ENCODE peak calls at places on chromosomes 16 and 17, in nine cellular contexts. One of them, this sample, is unnamed.

GRCh38 chr17:45428050-45428953 is 4.4 kb downstream of the ARHGAP27 start:
- DNase-seq in esophagus squamous epithelium: no peak
- DNase-seq in right atrium auricular region: peak; percentile 72
- DNase-seq in left lung: peak; percentile 78
- DNase-seq in CD8-positive, alpha-beta T cell: peak; percentile 74
- DNase-seq in psoas muscle: peak; percentile 72
- DNase-seq in neural progenitor cell: peak; percentile 87
- DNase-seq in GM23338: peak; percentile 85
- DNase-seq in tibial nerve: peak; percentile 55
- DNase-seq in this sample: peak; percentile 90

GRCh38 chr16:73268311-73268997 is 220.5 kb upstream of the ZFHX3 start:
- DNase-seq in esophagus squamous epithelium: no peak
- DNase-seq in right atrium auricular region: no peak
- DNase-seq in left lung: no peak
- DNase-seq in CD8-positive, alpha-beta T cell: no peak
- DNase-seq in psoas muscle: no peak
- DNase-seq in neural progenitor cell: peak; percentile 72
- DNase-seq in GM23338: peak; percentile 73
- DNase-seq in tibial nerve: no peak
- DNase-seq in this sample: no peak

GRCh38 chr17:66228887-66229782 is at the start of gene APOH:
- DNase-seq in esophagus squamous epithelium: no peak
- DNase-seq in right atrium auricular region: no peak
- DNase-seq in left lung: no peak
- DNase-seq in CD8-positive, alpha-beta T cell: no peak
- DNase-seq in psoas muscle: no peak
- DNase-seq in neural progenitor cell: no peak
- DNase-seq in GM23338: no peak
- DNase-seq in tibial nerve: no peak
- DNase-seq in this sample: peak; percentile 2

GRCh38 chr17:10797848-10798328 is 6.0 kb downstream of the TMEM238L start:
- DNase-seq in esophagus squamous epithelium: no peak
- DNase-seq in right atrium auricular region: no peak
- DNase-seq in left lung: no peak
- DNase-seq in CD8-positive, alpha-beta T cell: no peak
- DNase-seq in psoas muscle: no peak
- DNase-seq in neural progenitor cell: no peak
- DNase-seq in GM23338: no peak
- DNase-seq in tibial nerve: no peak
- DNase-seq in this sample: no peak

GRCh38 chr17:56642424-56642823 is 48.9 kb downstream of the NOG start:
- DNase-seq in esophagus squamous epithelium: no peak
- DNase-seq in right atrium auricular region: no peak
- DNase-seq in left lung: no peak
- DNase-seq in CD8-positive, alpha-beta T cell: no peak
- DNase-seq in psoas muscle: no peak
- DNase-seq in neural progenitor cell: no peak
- DNase-seq in GM23338: no peak
- DNase-seq in tibial nerve: no peak
- DNase-seq in this sample: no peak

GRCh38 chr17:7587831-7588230 is 2.1 kb downstream of the SOX15 start:
- DNase-seq in esophagus squamous epithelium: no peak
- DNase-seq in right atrium auricular region: no peak
- DNase-seq in left lung: no peak
- DNase-seq in CD8-positive, alpha-beta T cell: no peak
- DNase-seq in psoas muscle: no peak
- DNase-seq in neural progenitor cell: no peak
- DNase-seq in GM23338: no peak
- DNase-seq in tibial nerve: no peak
- DNase-seq in this sample: no peak

GRCh38 chr16:27232061-27232841 is 28.9 kb downstream of the KDM8 start:
- DNase-seq in esophagus squamous epithelium: no peak
- DNase-seq in right atrium auricular region: no peak
- DNase-seq in left lung: peak; percentile 32
- DNase-seq in CD8-positive, alpha-beta T cell: no peak
- DNase-seq in psoas muscle: no peak
- DNase-seq in neural progenitor cell: no peak
- DNase-seq in GM23338: no peak
- DNase-seq in tibial nerve: no peak
- DNase-seq in this sample: peak; percentile 77

GRCh38 chr16:55116165-55116894 is 185.7 kb downstream of the IRX5 start:
- DNase-seq in esophagus squamous epithelium: no peak
- DNase-seq in right atrium auricular region: no peak
- DNase-seq in left lung: no peak
- DNase-seq in CD8-positive, alpha-beta T cell: no peak
- DNase-seq in psoas muscle: no peak
- DNase-seq in neural progenitor cell: no peak
- DNase-seq in GM23338: no peak
- DNase-seq in tibial nerve: no peak
- DNase-seq in this sample: no peak

GRCh38 chr17:55005520-55005919 is 37.0 kb downstream of the STXBP4 start:
- DNase-seq in esophagus squamous epithelium: no peak
- DNase-seq in right atrium auricular region: no peak
- DNase-seq in left lung: no peak
- DNase-seq in CD8-positive, alpha-beta T cell: no peak
- DNase-seq in psoas muscle: no peak
- DNase-seq in neural progenitor cell: peak; percentile 30
- DNase-seq in GM23338: peak; percentile 73
- DNase-seq in tibial nerve: no peak
- DNase-seq in this sample: peak; percentile 18

GRCh38 chr17:19647697-19648474 is 665 bp upstream of the ALDH3A2 start:
- DNase-seq in esophagus squamous epithelium: no peak
- DNase-seq in right atrium auricular region: peak; percentile 88
- DNase-seq in left lung: peak; percentile 78
- DNase-seq in CD8-positive, alpha-beta T cell: peak; percentile 27
- DNase-seq in psoas muscle: peak; percentile 77
- DNase-seq in neural progenitor cell: peak; percentile 82
- DNase-seq in GM23338: peak; percentile 69
- DNase-seq in tibial nerve: peak; percentile 64
- DNase-seq in this sample: peak; percentile 62

GRCh38 chr17:36148559-36149295 is 27.7 kb downstream of the TBC1D3B start:
- DNase-seq in esophagus squamous epithelium: no peak
- DNase-seq in right atrium auricular region: peak; percentile 72
- DNase-seq in left lung: peak; percentile 65
- DNase-seq in CD8-positive, alpha-beta T cell: peak; percentile 48
- DNase-seq in psoas muscle: peak; percentile 67
- DNase-seq in neural progenitor cell: peak; percentile 80
- DNase-seq in GM23338: peak; percentile 74
- DNase-seq in tibial nerve: peak; percentile 80
- DNase-seq in this sample: peak; percentile 83

GRCh38 chr16:72836985-72837384 is 210.9 kb downstream of the ZFHX3 start:
- DNase-seq in esophagus squamous epithelium: no peak
- DNase-seq in right atrium auricular region: no peak
- DNase-seq in left lung: no peak
- DNase-seq in CD8-positive, alpha-beta T cell: no peak
- DNase-seq in psoas muscle: no peak
- DNase-seq in neural progenitor cell: peak; percentile 21
- DNase-seq in GM23338: peak; percentile 62
- DNase-seq in tibial nerve: no peak
- DNase-seq in this sample: no peak

DNA sequence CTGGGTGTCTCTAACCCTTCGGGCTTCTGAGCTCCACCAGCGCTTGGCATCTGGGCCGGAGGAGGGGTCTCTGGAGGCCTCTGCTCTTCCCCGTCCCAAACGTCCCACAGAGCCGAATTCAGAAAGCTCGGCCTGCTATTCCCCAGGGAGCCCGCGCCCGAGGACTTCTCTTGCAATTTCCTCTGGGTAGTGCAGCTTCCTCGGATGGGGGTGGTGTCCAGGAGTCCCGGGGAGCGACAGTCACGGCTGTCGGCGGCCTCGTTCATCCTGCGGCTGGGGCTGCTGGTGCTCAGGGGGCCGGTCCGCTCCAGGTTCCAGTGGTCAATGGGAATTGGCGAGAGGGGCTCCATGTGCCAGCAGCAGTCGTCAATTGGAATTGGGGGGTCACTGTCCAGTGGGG is 11.8 kb upstream of the NLRC3 start:
- DNase-seq in esophagus squamous epithelium: no peak
- DNase-seq in right atrium auricular region: no peak
- DNase-seq in left lung: no peak
- DNase-seq in CD8-positive, alpha-beta T cell: no peak
- DNase-seq in psoas muscle: no peak
- DNase-seq in neural progenitor cell: no peak
- DNase-seq in GM23338: no peak
- DNase-seq in tibial nerve: no peak
- DNase-seq in this sample: no peak
- H3K4me1 ChIP-seq in esophagus squamous epithelium: peaks cover 23% of the 10 kb centered on the region
- H3K4me1 ChIP-seq in right atrium auricular region: no peaks in the 10 kb centered on the region
- H3K4me1 ChIP-seq in left lung: peaks cover 10% of the 10 kb centered on the region
- H3K4me1 ChIP-seq in CD8-positive, alpha-beta T cell: no peaks in the 10 kb centered on the region
- H3K4me1 ChIP-seq in psoas muscle: no peaks in the 10 kb centered on the region
- H3K4me1 ChIP-seq in neural progenitor cell: no peaks in the 10 kb centered on the region
- H3K4me1 ChIP-seq in GM23338: no peaks in the 10 kb centered on the region
- H3K4me1 ChIP-seq in tibial nerve: no peaks in the 10 kb centered on the region
- H3K4me1 ChIP-seq in this sample: no peaks in the 10 kb centered on the region

GRCh38 chr16:22120440-22120839 is 28.1 kb downstream of the VWA3A start:
- DNase-seq in esophagus squamous epithelium: no peak
- DNase-seq in right atrium auricular region: no peak
- DNase-seq in left lung: no peak
- DNase-seq in CD8-positive, alpha-beta T cell: no peak
- DNase-seq in psoas muscle: no peak
- DNase-seq in neural progenitor cell: no peak
- DNase-seq in GM23338: peak; percentile 60
- DNase-seq in tibial nerve: no peak
- DNase-seq in this sample: no peak
- TF ChIP-seq CTCF in esophagus squamous epithelium: no peak
- TF ChIP-seq CTCF in right atrium auricular region: no peak
- TF ChIP-seq CTCF in left lung: no peak
- TF ChIP-seq CTCF in CD8-positive, alpha-beta T cell: no peak
- TF ChIP-seq CTCF in psoas muscle: no peak
- TF ChIP-seq CTCF in neural progenitor cell: no peak
- TF ChIP-seq CTCF in GM23338: peak; percentile 45
- TF ChIP-seq CTCF in tibial nerve: no peak
- TF ChIP-seq CTCF in this sample: no peak

DNA sequence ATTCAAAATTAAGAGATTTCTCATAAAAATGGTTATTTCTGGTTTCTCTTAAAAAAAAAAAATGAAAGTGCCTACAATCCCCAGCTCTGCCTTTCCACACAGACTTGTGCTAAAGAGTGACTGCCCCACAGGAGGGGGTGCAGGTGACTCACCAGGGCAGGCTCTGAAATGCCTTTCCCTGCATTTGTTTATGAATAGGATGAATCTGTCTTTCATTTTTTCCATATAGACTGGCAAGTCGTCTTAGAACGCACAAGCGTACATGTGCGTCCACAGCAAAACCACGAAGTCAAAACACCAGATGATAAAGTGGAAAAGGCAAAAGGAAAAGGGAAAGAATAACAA is 271.6 kb downstream of the PHKB start:
- DNase-seq in esophagus squamous epithelium: no peak
- DNase-seq in right atrium auricular region: no peak
- DNase-seq in left lung: no peak
- DNase-seq in CD8-positive, alpha-beta T cell: no peak
- DNase-seq in psoas muscle: no peak
- DNase-seq in neural progenitor cell: no peak
- DNase-seq in GM23338: peak; percentile 19
- DNase-seq in tibial nerve: no peak
- DNase-seq in this sample: no peak
- H3K4me3 ChIP-seq in esophagus squamous epithelium: no peak overlapping the region
- H3K4me3 ChIP-seq in right atrium auricular region: no peak overlapping the region
- H3K4me3 ChIP-seq in left lung: no peak overlapping the region
- H3K4me3 ChIP-seq in CD8-positive, alpha-beta T cell: no peak overlapping the region
- H3K4me3 ChIP-seq in psoas muscle: no peak overlapping the region
- H3K4me3 ChIP-seq in neural progenitor cell: no peak overlapping the region
- H3K4me3 ChIP-seq in GM23338: no peak overlapping the region
- H3K4me3 ChIP-seq in tibial nerve: no peak overlapping the region
- H3K4me3 ChIP-seq in this sample: no peak overlapping the region

GRCh38 chr16:88287219-88287618 is 95.5 kb upstream of the ZNF469 start:
- DNase-seq in esophagus squamous epithelium: no peak
- DNase-seq in right atrium auricular region: no peak
- DNase-seq in left lung: no peak
- DNase-seq in CD8-positive, alpha-beta T cell: no peak
- DNase-seq in psoas muscle: no peak
- DNase-seq in neural progenitor cell: no peak
- DNase-seq in GM23338: peak; percentile 41
- DNase-seq in tibial nerve: no peak
- DNase-seq in this sample: peak; percentile 12

GRCh38 chr16:88284626-88285513 is 97.9 kb upstream of the ZNF469 start:
- DNase-seq in esophagus squamous epithelium: no peak
- DNase-seq in right atrium auricular region: no peak
- DNase-seq in left lung: no peak
- DNase-seq in CD8-positive, alpha-beta T cell: no peak
- DNase-seq in psoas muscle: no peak
- DNase-seq in neural progenitor cell: no peak
- DNase-seq in GM23338: no peak
- DNase-seq in tibial nerve: no peak
- DNase-seq in this sample: no peak

GRCh38 chr16:88286301-88286923 is 96.3 kb upstream of the ZNF469 start:
- DNase-seq in esophagus squamous epithelium: no peak
- DNase-seq in right atrium auricular region: no peak
- DNase-seq in left lung: no peak
- DNase-seq in CD8-positive, alpha-beta T cell: no peak
- DNase-seq in psoas muscle: peak; percentile 2
- DNase-seq in neural progenitor cell: no peak
- DNase-seq in GM23338: no peak
- DNase-seq in tibial nerve: no peak
- DNase-seq in this sample: no peak

GRCh38 chr16:88284101-88284500 is 98.7 kb upstream of the ZNF469 start:
- DNase-seq in esophagus squamous epithelium: no peak
- DNase-seq in right atrium auricular region: no peak
- DNase-seq in left lung: no peak
- DNase-seq in CD8-positive, alpha-beta T cell: no peak
- DNase-seq in psoas muscle: no peak
- DNase-seq in neural progenitor cell: no peak
- DNase-seq in GM23338: no peak
- DNase-seq in tibial nerve: no peak
- DNase-seq in this sample: no peak

GRCh38 chr16:88285514-88285822 is 97.3 kb upstream of the ZNF469 start:
- DNase-seq in esophagus squamous epithelium: no peak
- DNase-seq in right atrium auricular region: no peak
- DNase-seq in left lung: no peak
- DNase-seq in CD8-positive, alpha-beta T cell: no peak
- DNase-seq in psoas muscle: no peak
- DNase-seq in neural progenitor cell: no peak
- DNase-seq in GM23338: no peak
- DNase-seq in tibial nerve: no peak
- DNase-seq in this sample: no peak
- H3K4me1 ChIP-seq in esophagus squamous epithelium: peaks cover 12% of the 10 kb centered on the region
- H3K4me1 ChIP-seq in right atrium auricular region: no peaks in the 10 kb centered on the region
- H3K4me1 ChIP-seq in left lung: no peaks in the 10 kb centered on the region
- H3K4me1 ChIP-seq in CD8-positive, alpha-beta T cell: no peaks in the 10 kb centered on the region
- H3K4me1 ChIP-seq in psoas muscle: no peaks in the 10 kb centered on the region
- H3K4me1 ChIP-seq in neural progenitor cell: no peaks in the 10 kb centered on the region
- H3K4me1 ChIP-seq in GM23338: no peaks in the 10 kb centered on the region
- H3K4me1 ChIP-seq in tibial nerve: no peaks in the 10 kb centered on the region
- H3K4me1 ChIP-seq in this sample: no peaks in the 10 kb centered on the region

DNA sequence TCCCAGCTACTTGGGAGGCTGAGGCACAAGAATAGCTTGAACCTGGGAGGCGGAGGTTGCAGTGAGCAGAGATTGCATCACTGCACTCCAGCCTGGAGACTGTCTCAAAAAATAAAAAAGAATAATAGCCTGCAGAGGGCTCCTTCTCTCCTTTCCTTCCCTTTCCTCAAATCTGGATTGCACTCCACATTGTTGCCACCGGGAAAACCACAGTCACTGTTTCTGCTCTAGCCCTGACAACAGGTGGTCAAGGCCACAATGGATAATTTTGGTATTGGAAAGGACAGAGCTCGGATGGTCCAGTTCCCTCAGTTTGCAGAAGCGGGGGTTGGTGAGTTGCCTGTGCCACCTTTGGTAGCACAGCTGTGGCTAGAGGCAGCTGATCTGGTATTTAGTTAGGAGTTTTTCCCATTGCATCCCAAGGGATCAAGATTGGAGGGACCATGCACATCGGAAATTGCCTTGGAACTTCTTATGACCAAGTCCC is 44.7 kb upstream of the PRSS54 start:
- DNase-seq in esophagus squamous epithelium: no peak
- DNase-seq in right atrium auricular region: no peak
- DNase-seq in left lung: no peak
- DNase-seq in CD8-positive, alpha-beta T cell: no peak
- DNase-seq in psoas muscle: no peak
- DNase-seq in neural progenitor cell: peak; percentile 51
- DNase-seq in GM23338: peak; percentile 81
- DNase-seq in tibial nerve: no peak
- DNase-seq in this sample: no peak
- TF ChIP-seq CTCF in esophagus squamous epithelium: no peak
- TF ChIP-seq CTCF in right atrium auricular region: peak; percentile 50
- TF ChIP-seq CTCF in left lung: no peak
- TF ChIP-seq CTCF in CD8-positive, alpha-beta T cell: no peak
- TF ChIP-seq CTCF in psoas muscle: peak; percentile 21
- TF ChIP-seq CTCF in neural progenitor cell: peak; percentile 48
- TF ChIP-seq CTCF in GM23338: peak; percentile 55
- TF ChIP-seq CTCF in tibial nerve: no peak
- TF ChIP-seq CTCF in this sample: no peak

This sample was measured in mucosa of descending colon.